ENCODE peak calls at places on chromosomes 5 and 9, in six cellular contexts. One of them, this sample, is unnamed.

GRCh38 chr9:137241490-137242328 is 622 bp downstream of the TUBB4B start:
- DNase-seq in mucosa of descending colon: peak
- DNase-seq in left ventricle myocardium inferior: peak
- DNase-seq in T-helper 2 cell: peak
- DNase-seq in T-helper 9 cell: peak
- DNase-seq in activated naive CD4-positive, alpha-beta T cell treated with Interleukin-2 at 50 U/mL for 16 hours: peak
- DNase-seq in this sample: peak

GRCh38 chr5:90386099-90386710 is 23.4 kb downstream of the CETN3 start:
- DNase-seq in mucosa of descending colon: no peak
- DNase-seq in left ventricle myocardium inferior: no peak
- DNase-seq in T-helper 2 cell: no peak
- DNase-seq in T-helper 9 cell: no peak
- DNase-seq in activated naive CD4-positive, alpha-beta T cell treated with Interleukin-2 at 50 U/mL for 16 hours: no peak
- DNase-seq in this sample: no peak

GRCh38 chr5:172530406-172530805 is 76.1 kb upstream of the SH3PXD2B start:
- DNase-seq in mucosa of descending colon: no peak
- DNase-seq in left ventricle myocardium inferior: no peak
- DNase-seq in T-helper 2 cell: no peak
- DNase-seq in T-helper 9 cell: no peak
- DNase-seq in activated naive CD4-positive, alpha-beta T cell treated with Interleukin-2 at 50 U/mL for 16 hours: no peak
- DNase-seq in this sample: no peak

GRCh38 chr9:89592963-89593775 is 11.6 kb upstream of the GADD45G start:
- DNase-seq in mucosa of descending colon: no peak
- DNase-seq in left ventricle myocardium inferior: no peak
- DNase-seq in T-helper 2 cell: no peak
- DNase-seq in T-helper 9 cell: no peak
- DNase-seq in activated naive CD4-positive, alpha-beta T cell treated with Interleukin-2 at 50 U/mL for 16 hours: no peak
- DNase-seq in this sample: no peak

GRCh38 chr9:117957267-117957666 is 253.1 kb downstream of the TLR4 start:
- DNase-seq in mucosa of descending colon: no peak
- DNase-seq in left ventricle myocardium inferior: no peak
- DNase-seq in T-helper 2 cell: no peak
- DNase-seq in T-helper 9 cell: no peak
- DNase-seq in activated naive CD4-positive, alpha-beta T cell treated with Interleukin-2 at 50 U/mL for 16 hours: no peak
- DNase-seq in this sample: no peak

GRCh38 chr5:178624626-178625546 is 2.0 kb downstream of the CLK4 start:
- DNase-seq in mucosa of descending colon: no peak
- DNase-seq in left ventricle myocardium inferior: no peak
- DNase-seq in T-helper 2 cell: no peak
- DNase-seq in T-helper 9 cell: no peak
- DNase-seq in activated naive CD4-positive, alpha-beta T cell treated with Interleukin-2 at 50 U/mL for 16 hours: no peak
- DNase-seq in this sample: no peak

GRCh38 chr5:140349244-140349643 is 2.8 kb upstream of the HBEGF start:
- DNase-seq in mucosa of descending colon: peak
- DNase-seq in left ventricle myocardium inferior: no peak
- DNase-seq in T-helper 2 cell: no peak
- DNase-seq in T-helper 9 cell: no peak
- DNase-seq in activated naive CD4-positive, alpha-beta T cell treated with Interleukin-2 at 50 U/mL for 16 hours: no peak
- DNase-seq in this sample: no peak

GRCh38 chr9:133397370-133397769 is 20.4 kb downstream of the REXO4 start:
- DNase-seq in mucosa of descending colon: no peak
- DNase-seq in left ventricle myocardium inferior: no peak
- DNase-seq in T-helper 2 cell: no peak
- DNase-seq in T-helper 9 cell: no peak
- DNase-seq in activated naive CD4-positive, alpha-beta T cell treated with Interleukin-2 at 50 U/mL for 16 hours: no peak
- DNase-seq in this sample: no peak

GRCh38 chr9:84343111-84343521 is 2.6 kb upstream of the SLC28A3 start:
- DNase-seq in mucosa of descending colon: no peak
- DNase-seq in left ventricle myocardium inferior: no peak
- DNase-seq in T-helper 2 cell: no peak
- DNase-seq in T-helper 9 cell: no peak
- DNase-seq in activated naive CD4-positive, alpha-beta T cell treated with Interleukin-2 at 50 U/mL for 16 hours: no peak
- DNase-seq in this sample: peak

GRCh38 chr9:95018099-95018927 is 291.8 kb downstream of the AOPEP start:
- DNase-seq in mucosa of descending colon: no peak
- DNase-seq in left ventricle myocardium inferior: peak
- DNase-seq in T-helper 2 cell: no peak
- DNase-seq in T-helper 9 cell: no peak
- DNase-seq in activated naive CD4-positive, alpha-beta T cell treated with Interleukin-2 at 50 U/mL for 16 hours: no peak
- DNase-seq in this sample: peak

GRCh38 chr9:16368425-16369087 is 501.9 kb downstream of the BNC2 start:
- DNase-seq in mucosa of descending colon: no peak
- DNase-seq in left ventricle myocardium inferior: no peak
- DNase-seq in T-helper 2 cell: no peak
- DNase-seq in T-helper 9 cell: no peak
- DNase-seq in activated naive CD4-positive, alpha-beta T cell treated with Interleukin-2 at 50 U/mL for 16 hours: no peak
- DNase-seq in this sample: no peak

GRCh38 chr9:136053757-136054142 is 41.3 kb downstream of the NACC2 start:
- DNase-seq in mucosa of descending colon: no peak
- DNase-seq in left ventricle myocardium inferior: no peak
- DNase-seq in T-helper 2 cell: no peak
- DNase-seq in T-helper 9 cell: no peak
- DNase-seq in activated naive CD4-positive, alpha-beta T cell treated with Interleukin-2 at 50 U/mL for 16 hours: no peak
- DNase-seq in this sample: no peak

GRCh38 chr5:60208681-60209080 is 315.2 kb upstream of the PDE4D start:
- DNase-seq in mucosa of descending colon: no peak
- DNase-seq in left ventricle myocardium inferior: no peak
- DNase-seq in T-helper 2 cell: no peak
- DNase-seq in T-helper 9 cell: no peak
- DNase-seq in activated naive CD4-positive, alpha-beta T cell treated with Interleukin-2 at 50 U/mL for 16 hours: no peak
- DNase-seq in this sample: no peak

GRCh38 chr9:131738838-131739191 is 1.1 kb downstream of the RAPGEF1 start:
- DNase-seq in mucosa of descending colon: peak
- DNase-seq in left ventricle myocardium inferior: no peak
- DNase-seq in T-helper 2 cell: no peak
- DNase-seq in T-helper 9 cell: no peak
- DNase-seq in activated naive CD4-positive, alpha-beta T cell treated with Interleukin-2 at 50 U/mL for 16 hours: no peak
- DNase-seq in this sample: no peak

GRCh38 chr5:107314330-107314729 is 356.4 kb downstream of the EFNA5 start:
- DNase-seq in mucosa of descending colon: no peak
- DNase-seq in left ventricle myocardium inferior: no peak
- DNase-seq in T-helper 2 cell: no peak
- DNase-seq in T-helper 9 cell: no peak
- DNase-seq in activated naive CD4-positive, alpha-beta T cell treated with Interleukin-2 at 50 U/mL for 16 hours: no peak
- DNase-seq in this sample: no peak

GRCh38 chr5:120449501-120449900 is 14.6 kb upstream of the PRR16 start:
- DNase-seq in mucosa of descending colon: no peak
- DNase-seq in left ventricle myocardium inferior: no peak
- DNase-seq in T-helper 2 cell: no peak
- DNase-seq in T-helper 9 cell: no peak
- DNase-seq in activated naive CD4-positive, alpha-beta T cell treated with Interleukin-2 at 50 U/mL for 16 hours: no peak
- DNase-seq in this sample: no peak

GRCh38 chr5:176542135-176542595 is 5.0 kb upstream of the RNF44 start:
- DNase-seq in mucosa of descending colon: peak
- DNase-seq in left ventricle myocardium inferior: peak
- DNase-seq in T-helper 2 cell: peak
- DNase-seq in T-helper 9 cell: peak
- DNase-seq in activated naive CD4-positive, alpha-beta T cell treated with Interleukin-2 at 50 U/mL for 16 hours: peak
- DNase-seq in this sample: no peak

GRCh38 chr5:170681013-170681433 is 102.5 kb upstream of the GABRP start:
- DNase-seq in mucosa of descending colon: peak
- DNase-seq in left ventricle myocardium inferior: peak
- DNase-seq in T-helper 2 cell: no peak
- DNase-seq in T-helper 9 cell: no peak
- DNase-seq in activated naive CD4-positive, alpha-beta T cell treated with Interleukin-2 at 50 U/mL for 16 hours: peak
- DNase-seq in this sample: no peak

GRCh38 chr9:87499455-87500015 is 1.9 kb downstream of the DAPK1 start:
- DNase-seq in mucosa of descending colon: no peak
- DNase-seq in left ventricle myocardium inferior: no peak
- DNase-seq in T-helper 2 cell: no peak
- DNase-seq in T-helper 9 cell: no peak
- DNase-seq in activated naive CD4-positive, alpha-beta T cell treated with Interleukin-2 at 50 U/mL for 16 hours: no peak
- DNase-seq in this sample: no peak

GRCh38 chr5:139488269-139488668 is 5.7 kb upstream of the STING1 start:
- DNase-seq in mucosa of descending colon: no peak
- DNase-seq in left ventricle myocardium inferior: peak
- DNase-seq in T-helper 2 cell: no peak
- DNase-seq in T-helper 9 cell: no peak
- DNase-seq in activated naive CD4-positive, alpha-beta T cell treated with Interleukin-2 at 50 U/mL for 16 hours: no peak
- DNase-seq in this sample: no peak

GRCh38 chr9:16602494-16602893 is 268.0 kb downstream of the BNC2 start:
- DNase-seq in mucosa of descending colon: no peak
- DNase-seq in left ventricle myocardium inferior: no peak
- DNase-seq in T-helper 2 cell: no peak
- DNase-seq in T-helper 9 cell: no peak
- DNase-seq in activated naive CD4-positive, alpha-beta T cell treated with Interleukin-2 at 50 U/mL for 16 hours: no peak
- DNase-seq in this sample: no peak

GRCh38 chr5:43110606-43111170 is 10.0 kb upstream of the ZNF131 start:
- DNase-seq in mucosa of descending colon: peak
- DNase-seq in left ventricle myocardium inferior: no peak
- DNase-seq in T-helper 2 cell: peak
- DNase-seq in T-helper 9 cell: no peak
- DNase-seq in activated naive CD4-positive, alpha-beta T cell treated with Interleukin-2 at 50 U/mL for 16 hours: peak
- DNase-seq in this sample: no peak

GRCh38 chr5:171823269-171823668 is 37.7 kb downstream of the SMIM23 start:
- DNase-seq in mucosa of descending colon: peak
- DNase-seq in left ventricle myocardium inferior: no peak
- DNase-seq in T-helper 2 cell: no peak
- DNase-seq in T-helper 9 cell: no peak
- DNase-seq in activated naive CD4-positive, alpha-beta T cell treated with Interleukin-2 at 50 U/mL for 16 hours: no peak
- DNase-seq in this sample: no peak

GRCh38 chr5:66241136-66241825 is 97.2 kb downstream of the SREK1 start:
- DNase-seq in mucosa of descending colon: no peak
- DNase-seq in left ventricle myocardium inferior: no peak
- DNase-seq in T-helper 2 cell: no peak
- DNase-seq in T-helper 9 cell: no peak
- DNase-seq in activated naive CD4-positive, alpha-beta T cell treated with Interleukin-2 at 50 U/mL for 16 hours: no peak
- DNase-seq in this sample: no peak

GRCh38 chr5:1536298-1537165 is 12.8 kb upstream of the LPCAT1 start:
- DNase-seq in mucosa of descending colon: no peak
- DNase-seq in left ventricle myocardium inferior: no peak
- DNase-seq in T-helper 2 cell: peak
- DNase-seq in T-helper 9 cell: peak
- DNase-seq in activated naive CD4-positive, alpha-beta T cell treated with Interleukin-2 at 50 U/mL for 16 hours: peak
- DNase-seq in this sample: no peak